ENCODE peak calls at places on chromosomes 5 and 9, in seven cellular contexts. Q is iris pigment epithelial cell, F is midbrain, K is glutamatergic neuron, U is HFF-Myc, E is cardiac fibroblast, G is amniotic stem cell. M is an unnamed sample.

GRCh38 chr5:32225445-32225844 is 51.3 kb upstream of the GOLPH3 start:
- DNase-seq in Q (peak; percentile 98), F (no peak), U (peak; percentile 88), E (peak; percentile 31), G (no peak), K (no peak), M (no peak)

GRCh38 chr5:135535420-135535819 is 344 bp downstream of the NEUROG1 start:
- DNase-seq in K (no peak), E (peak; percentile 6), G (no peak), Q (no peak), F (no peak), U (no peak), M (no peak)

GRCh38 chr9:115808695-115809094 is 344.9 kb upstream of the PAPPA start:
- DNase-seq in F (no peak), U (no peak), K (no peak), G (no peak), E (peak; percentile 44), Q (peak; percentile 71), M (no peak)

GRCh38 chr5:1311443-1312055 is 16.7 kb upstream of the TERT start:
- DNase-seq in U (no peak), F (no peak), K (no peak), Q (no peak), G (no peak), E (no peak), M (no peak)

GRCh38 chr9:122113574-122113973 is 20.5 kb upstream of the TTLL11 start:
- DNase-seq in U (no peak), K (no peak), G (no peak), E (no peak), Q (no peak), F (no peak), M (no peak)

GRCh38 chr5:120151825-120152224 is 312.3 kb upstream of the PRR16 start:
- DNase-seq in F (no peak), Q (no peak), K (no peak), G (no peak), E (peak; percentile 19), U (no peak), M (no peak)

GRCh38 chr9:15142903-15143534 is 164.0 kb downstream of the TTC39B start:
- DNase-seq in Q (peak; percentile 71), E (peak; percentile 79), G (peak; percentile 38), F (peak; percentile 43), U (peak; percentile 29), K (no peak), M (peak; percentile 28)

GRCh38 chr9:35481347-35481975 is 8.4 kb upstream of the RUSC2 start:
- DNase-seq in E (peak; percentile 84), Q (peak; percentile 74), F (peak; percentile 7), K (peak; percentile 35), U (peak; percentile 51), G (no peak), M (peak; percentile 52)

GRCh38 chr9:112533660-112534059 is 47.0 kb downstream of the KIAA1958 start:
- DNase-seq in G (no peak), U (no peak), K (no peak), F (no peak), E (no peak), Q (no peak), M (no peak)

GRCh38 chr5:65775476-65775875 is 53.5 kb downstream of the NLN start:
- DNase-seq in Q (no peak), K (no peak), F (no peak), E (no peak), G (no peak), U (no peak), M (no peak)

GRCh38 chr5:63145167-63145566 is 566.5 kb downstream of the LRRC70 start:
- DNase-seq in Q (no peak), K (no peak), U (no peak), G (no peak), E (peak; percentile 41), F (no peak), M (no peak)

GRCh38 chr9:89631381-89631780 is 26.6 kb downstream of the GADD45G start:
- DNase-seq in K (no peak), Q (no peak), G (no peak), E (no peak), U (no peak), F (peak; percentile 33), M (no peak)

GRCh38 chr9:122374885-122375420 is 4.1 kb downstream of the PTGS1 start:
- DNase-seq in K (no peak), U (peak; percentile 75), F (no peak), G (peak; percentile 35), E (peak; percentile 66), Q (peak; percentile 73), M (peak; percentile 25)

GRCh38 chr9:135995816-135996215 is 34.6 kb upstream of the UBAC1 start:
- DNase-seq in E (no peak), U (no peak), F (no peak), Q (no peak), G (no peak), K (no peak), M (no peak)

GRCh38 chr5:54753034-54753433 is 232.4 kb downstream of the ESM1 start:
- DNase-seq in U (no peak), F (no peak), K (no peak), G (peak; percentile 53), E (peak; percentile 59), Q (peak; percentile 79), M (no peak)

GRCh38 chr5:54325610-54326311 is 15.4 kb upstream of the ARL15 start:
- DNase-seq in F (no peak), K (no peak), U (no peak), G (no peak), E (no peak), Q (no peak), M (no peak)

GRCh38 chr9:134644715-134645606 is 3.4 kb downstream of the COL5A1 start:
- DNase-seq in F (no peak), U (peak; percentile 99), G (peak; percentile 92), E (peak; percentile 99), Q (peak; percentile 98), K (no peak), M (peak; percentile 91)

GRCh38 chr9:23820731-23821399 is 5.2 kb downstream of the ELAVL2 start:
- DNase-seq in F (no peak), U (no peak), G (no peak), K (peak; percentile 70), Q (no peak), E (no peak), M (peak; percentile 17)

GRCh38 chr9:131121346-131121745 is 4.0 kb upstream of the NUP214 start:
- DNase-seq in F (no peak), E (no peak), K (no peak), G (no peak), Q (no peak), U (no peak), M (no peak)

GRCh38 chr9:86036555-86036954 is 62.8 kb downstream of the GOLM1 start:
- DNase-seq in E (no peak), G (no peak), F (no peak), K (no peak), Q (no peak), U (no peak), M (no peak)

GRCh38 chr5:135977375-135977928 is 22.7 kb upstream of the LECT2 start:
- DNase-seq in U (no peak), Q (peak; percentile 39), E (peak; percentile 36), G (no peak), F (peak; percentile 8), K (peak; percentile 87), M (no peak)

GRCh38 chr9:137724114-137724445 is 105.3 kb downstream of the EHMT1 start:
- DNase-seq in F (no peak), K (no peak), U (no peak), G (no peak), E (peak; percentile 54), Q (peak; percentile 53), M (no peak)

M was measured in BE2C.